ENCODE peak calls at places on chromosomes 6 and 20, in seven cellular contexts. Y is AG04449, M is fibroblast of lung, T is MCF 10A, E is stomach, O is AG04450, D is breast epithelium. N is an unnamed sample.

GRCh38 chr6:12136905-12137304 is 124.8 kb downstream of the HIVEP1 start:
- DNase-seq in E (no peak), D (no peak), Y (no peak), O (no peak), T (peak), M (peak), N (no peak)

GRCh38 chr20:46351357-46352058 is 43.2 kb upstream of the CDH22 start:
- DNase-seq in D (no peak), Y (no peak), M (no peak), T (no peak), O (no peak), E (no peak), N (no peak)

GRCh38 chr6:22716721-22717120 is 147.4 kb downstream of the HDGFL1 start:
- DNase-seq in D (no peak), Y (no peak), E (no peak), M (no peak), T (no peak), O (no peak), N (no peak)

GRCh38 chr6:113879186-113880096 is 22.3 kb downstream of the MARCKS start:
- DNase-seq in Y (no peak), O (no peak), D (no peak), M (peak), E (peak), T (peak), N (no peak)

GRCh38 chr6:1766663-1767062 is 156.9 kb downstream of the FOXC1 start:
- DNase-seq in E (peak), Y (no peak), O (no peak), M (no peak), T (peak), D (no peak), N (no peak)

GRCh38 chr6:49552596-49552995 is 2.1 kb downstream of the C6orf141 start:
- DNase-seq in Y (no peak), D (no peak), M (peak), T (peak), E (no peak), O (no peak), N (no peak)

GRCh38 chr6:110538416-110539060 is 62.1 kb upstream of the SLC22A16 start:
- DNase-seq in O (no peak), Y (no peak), E (no peak), T (no peak), D (no peak), M (no peak), N (no peak)

GRCh38 chr6:53023323-53023722 is 28.2 kb upstream of the GSTA4 start:
- DNase-seq in O (no peak), M (no peak), Y (no peak), E (peak), T (no peak), D (no peak), N (no peak)

GRCh38 chr6:22010102-22010501 is 286.7 kb downstream of the PRL start:
- DNase-seq in O (no peak), Y (no peak), E (no peak), M (no peak), D (no peak), T (no peak), N (no peak)

GRCh38 chr20:37627767-37628130 is 66.1 kb upstream of the CTNNBL1 start:
- DNase-seq in Y (no peak), E (no peak), T (no peak), M (no peak), O (no peak), D (no peak), N (no peak)

GRCh38 chr20:49523767-49524360 is 41.4 kb upstream of the KCNB1 start:
- DNase-seq in Y (no peak), O (no peak), M (no peak), D (peak), E (no peak), T (no peak), N (no peak)

GRCh38 chr6:127590344-127590743 is 13.4 kb downstream of the C6orf58 start:
- DNase-seq in E (no peak), M (no peak), D (no peak), T (peak), Y (no peak), O (no peak), N (no peak)

GRCh38 chr6:169828176-169828575 is 76.8 kb downstream of the ERMARD start:
- DNase-seq in E (no peak), O (no peak), D (no peak), Y (no peak), T (no peak), M (no peak), N (no peak)

GRCh38 chr6:53192590-53193232 is 44.1 kb upstream of the GCM1 start:
- DNase-seq in Y (no peak), M (peak), D (no peak), T (no peak), O (no peak), E (no peak), N (no peak)

GRCh38 chr6:118704911-118705310 is 53.5 kb upstream of the CEP85L start:
- DNase-seq in O (no peak), M (no peak), Y (no peak), T (no peak), E (no peak), D (no peak), N (no peak)

GRCh38 chr6:161701051-161701450 is 427.2 kb upstream of the AGPAT4 start:
- DNase-seq in M (no peak), T (no peak), D (no peak), E (no peak), O (no peak), Y (no peak), N (no peak)

GRCh38 chr6:6840831-6841263 is 252.3 kb downstream of the LY86 start:
- DNase-seq in T (no peak), M (no peak), Y (no peak), D (no peak), E (no peak), O (no peak), N (no peak)

GRCh38 chr6:15326072-15326614 is 80.3 kb downstream of the JARID2 start:
- DNase-seq in D (no peak), O (no peak), M (no peak), Y (no peak), T (no peak), E (no peak), N (no peak)
- TF ChIP-seq CTCF in D (no peak), O (no peak), M (no peak), Y (no peak), T (no peak), E (no peak), N (no peak)

GRCh38 chr6:150992279-150992678 is 126.8 kb downstream of the MTHFD1L start:
- DNase-seq in M (no peak), O (no peak), D (no peak), T (no peak), E (no peak), Y (no peak), N (no peak)

GRCh38 chr6:150993253-150993652 is 127.8 kb downstream of the MTHFD1L start:
- DNase-seq in T (no peak), M (no peak), E (no peak), Y (no peak), O (no peak), D (no peak), N (no peak)

GRCh38 chr6:150991487-150991886 is 126.0 kb downstream of the MTHFD1L start:
- DNase-seq in T (no peak), E (no peak), O (no peak), Y (no peak), M (no peak), D (no peak), N (no peak)

GRCh38 chr6:150994026-150994425 is 128.5 kb downstream of the MTHFD1L start:
- DNase-seq in D (no peak), E (no peak), Y (no peak), M (no peak), T (no peak), O (no peak), N (no peak)

DNA sequence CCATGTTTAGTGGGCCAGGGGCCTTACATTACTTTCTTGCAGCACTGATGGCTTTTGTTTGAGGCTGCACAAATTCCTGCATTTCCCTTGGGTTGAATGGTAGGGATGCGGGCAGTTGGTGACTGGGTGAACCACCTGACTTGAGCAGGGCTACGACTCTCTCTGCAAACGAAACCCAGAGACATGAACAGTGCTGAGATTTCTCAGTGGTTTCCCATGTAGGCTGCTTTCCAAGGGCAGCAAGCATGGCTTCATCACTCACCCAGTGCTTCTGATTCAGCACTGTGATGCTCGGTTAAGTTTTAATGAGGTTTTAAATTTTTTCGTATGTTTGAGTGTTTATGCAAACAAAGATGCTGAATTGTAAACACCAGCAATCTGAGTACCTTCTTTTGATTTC is 127.2 kb downstream of the MTHFD1L start:
- DNase-seq in T (no peak), Y (no peak), O (no peak), M (no peak), E (no peak), D (no peak), N (no peak)
- TF ChIP-seq CTCF in T (no peak), Y (no peak), O (no peak), M (no peak), E (no peak), D (no peak), N (no peak)

DNA sequence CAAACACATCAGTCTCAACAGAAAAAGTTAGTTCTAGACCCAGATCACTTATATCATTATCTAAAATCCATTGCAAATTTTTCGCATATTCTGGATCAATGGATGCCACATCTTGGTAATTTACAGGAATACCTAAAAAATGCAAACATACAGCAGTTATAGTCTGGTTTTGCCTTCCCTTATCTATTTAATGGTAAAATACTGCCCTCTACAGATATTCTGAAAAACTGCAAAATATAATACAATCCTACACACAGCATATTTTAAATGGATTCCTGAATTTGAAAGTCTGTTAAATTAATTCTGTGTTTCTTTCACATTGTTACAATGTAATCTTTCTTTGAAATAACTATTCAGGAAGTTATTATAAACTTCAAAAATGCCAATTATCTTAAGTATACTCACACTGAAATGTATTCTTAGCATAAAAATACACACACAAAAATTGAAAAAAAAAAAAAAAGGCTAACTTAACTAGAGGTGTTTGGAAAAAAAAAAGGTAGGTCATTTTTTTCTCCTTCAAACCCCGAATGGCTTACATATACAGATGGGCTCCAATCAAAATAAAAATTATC is 88.4 kb downstream of the HACE1 start:
- DNase-seq in D (no peak), Y (no peak), O (no peak), M (peak), E (no peak), T (peak), N (no peak)
- TF ChIP-seq CTCF in D (peak), Y (no peak), O (peak), M (peak), E (no peak), T (peak), N (peak)

GRCh38 chr6:158505194-158505593 is 54.7 kb upstream of the TMEM181 start:
- DNase-seq in T (no peak), M (no peak), O (no peak), E (no peak), Y (no peak), D (no peak), N (no peak)

GRCh38 chr6:158507174-158507573 is 52.7 kb upstream of the TMEM181 start:
- DNase-seq in D (no peak), M (no peak), T (no peak), O (no peak), Y (no peak), E (no peak), N (no peak)

GRCh38 chr6:158503846-158504245 is 56.0 kb upstream of the TMEM181 start:
- DNase-seq in E (no peak), O (no peak), M (no peak), T (no peak), D (no peak), Y (no peak), N (no peak)

GRCh38 chr6:158508450-158508849 is 51.4 kb upstream of the TMEM181 start:
- DNase-seq in Y (no peak), D (no peak), M (no peak), T (no peak), O (no peak), E (no peak), N (no peak)

GRCh38 chr6:158506577-158506976 is 53.3 kb upstream of the TMEM181 start:
- DNase-seq in M (peak), O (no peak), D (no peak), E (no peak), T (no peak), Y (no peak), N (no peak)
- TF ChIP-seq CTCF in M (no peak), O (peak), D (no peak), E (no peak), T (no peak), Y (peak), N (no peak)